ENCODE peak calls at places on chromosomes 12 and 14, in ten cellular contexts. D is NCI-H69, S is AG09319, M is activated T-helper 1 cell treated with Interleukin-2 at 50 U/mL for 16 hours, Y is DND-41, B is GM18507, R is GM20000, K is NCI-H2227 treated with DMSO at 0.1 percent for 48 hours, F is GM06990, O is RPMI8226. J is an unnamed sample.

GRCh38 chr14:99772371-99773283 is 20.6 kb upstream of the EML1 start:
- DNase-seq in M (no peak), S (no peak), F (no peak), K (no peak), B (no peak), R (no peak), O (no peak), Y (no peak), D (peak), J (no peak)

GRCh38 chr12:123102781-123103503 is 47.9 kb downstream of the PITPNM2 start:
- DNase-seq in Y (no peak), M (no peak), S (no peak), B (no peak), O (no peak), D (no peak), F (no peak), R (no peak), K (no peak), J (no peak)

GRCh38 chr12:118357327-118358007 is 15.2 kb downstream of the TAOK3 start:
- DNase-seq in F (peak), K (peak), S (no peak), B (no peak), D (peak), R (peak), Y (peak), M (no peak), O (peak), J (no peak)

GRCh38 chr14:80587096-80587724 is 354.3 kb downstream of the CEP128 start:
- DNase-seq in M (no peak), R (peak), K (no peak), Y (peak), D (peak), S (peak), B (no peak), O (peak), F (peak), J (no peak)

GRCh38 chr14:28571636-28572035 is 195.0 kb upstream of the FOXG1 start:
- DNase-seq in R (no peak), D (no peak), F (no peak), M (no peak), O (no peak), K (no peak), Y (no peak), B (no peak), S (no peak), J (no peak)

GRCh38 chr12:94660436-94660835 is 10.1 kb upstream of the TMCC3 start:
- DNase-seq in Y (no peak), D (no peak), B (no peak), R (no peak), M (no peak), O (no peak), K (no peak), S (no peak), F (no peak), J (no peak)

GRCh38 chr14:100532154-100532915 is 54.9 kb downstream of the BEGAIN start:
- DNase-seq in F (no peak), B (no peak), K (no peak), D (no peak), R (peak), S (no peak), M (no peak), O (no peak), Y (peak), J (no peak)

GRCh38 chr12:24625103-24625502 is 323.8 kb downstream of the BCAT1 start:
- DNase-seq in B (no peak), O (no peak), K (no peak), Y (no peak), F (no peak), R (no peak), S (no peak), D (no peak), M (no peak), J (no peak)

GRCh38 chr12:108446766-108447165 is 68.3 kb upstream of the FICD start:
- DNase-seq in M (no peak), O (no peak), S (peak), D (no peak), R (no peak), K (no peak), B (no peak), Y (no peak), F (no peak), J (no peak)

GRCh38 chr12:64793610-64794009 is 30.8 kb upstream of the TBC1D30 start:
- DNase-seq in D (no peak), B (no peak), S (no peak), F (no peak), R (no peak), M (no peak), Y (no peak), O (no peak), K (no peak), J (no peak)

GRCh38 chr14:64611358-64612020 is 61.7 kb downstream of the PPP1R36 start:
- DNase-seq in Y (no peak), D (peak), B (no peak), M (no peak), S (peak), K (no peak), F (no peak), O (no peak), R (no peak), J (peak)

GRCh38 chr12:113227169-113227568 is 5.9 kb downstream of the TPCN1 start:
- DNase-seq in D (no peak), S (no peak), B (no peak), M (no peak), F (no peak), Y (no peak), R (no peak), K (no peak), O (no peak), J (no peak)

GRCh38 chr12:132327351-132328171 is 1.8 kb downstream of the GALNT9 start:
- DNase-seq in R (no peak), D (no peak), M (no peak), F (no peak), Y (peak), K (no peak), S (peak), B (no peak), O (no peak), J (peak)

J was measured in AG04450.